ENCODE peak calls at places on chromosome 4, in nine cellular contexts. One of them, this sample, is unnamed.

GRCh38 chr4:118765399-118765798 is 70.5 kb downstream of the SEC24D start:
- DNase-seq in mammary epithelial cell: peak
- DNase-seq in IMR-90: peak
- DNase-seq in heart right ventricle: peak
- DNase-seq in H1: no peak
- DNase-seq in A549: peak
- DNase-seq in lower lobe of right lung: no peak
- DNase-seq in epithelial cell of esophagus: peak
- DNase-seq in transverse colon: no peak
- DNase-seq in this sample: no peak

GRCh38 chr4:82905205-82905604 is 4.7 kb downstream of the THAP9 start:
- DNase-seq in epithelial cell of esophagus: peak
- DNase-seq in mammary epithelial cell: peak
- DNase-seq in heart right ventricle: no peak
- DNase-seq in lower lobe of right lung: no peak
- DNase-seq in IMR-90: peak
- DNase-seq in H1: no peak
- DNase-seq in A549: no peak
- DNase-seq in transverse colon: no peak
- DNase-seq in this sample: no peak

GRCh38 chr4:188015025-188015778 is 19.6 kb downstream of the ZFP42 start:
- DNase-seq in mammary epithelial cell: peak
- DNase-seq in lower lobe of right lung: no peak
- DNase-seq in H1: no peak
- DNase-seq in epithelial cell of esophagus: peak
- DNase-seq in heart right ventricle: no peak
- DNase-seq in IMR-90: no peak
- DNase-seq in transverse colon: peak
- DNase-seq in A549: no peak
- DNase-seq in this sample: no peak

GRCh38 chr4:152588869-152589268 is 53.0 kb upstream of the FBXW7 start:
- DNase-seq in IMR-90: no peak
- DNase-seq in lower lobe of right lung: no peak
- DNase-seq in A549: no peak
- DNase-seq in epithelial cell of esophagus: no peak
- DNase-seq in H1: no peak
- DNase-seq in transverse colon: no peak
- DNase-seq in heart right ventricle: no peak
- DNase-seq in mammary epithelial cell: no peak
- DNase-seq in this sample: no peak

GRCh38 chr4:159075531-159075932 is 27.3 kb upstream of the RAPGEF2 start:
- DNase-seq in epithelial cell of esophagus: no peak
- DNase-seq in heart right ventricle: no peak
- DNase-seq in IMR-90: no peak
- DNase-seq in transverse colon: no peak
- DNase-seq in mammary epithelial cell: peak
- DNase-seq in A549: no peak
- DNase-seq in H1: no peak
- DNase-seq in lower lobe of right lung: no peak
- DNase-seq in this sample: no peak

GRCh38 chr4:78949735-78950134 is 10.5 kb upstream of the PAQR3 start:
- DNase-seq in IMR-90: no peak
- DNase-seq in A549: no peak
- DNase-seq in transverse colon: no peak
- DNase-seq in mammary epithelial cell: no peak
- DNase-seq in epithelial cell of esophagus: no peak
- DNase-seq in heart right ventricle: no peak
- DNase-seq in H1: no peak
- DNase-seq in lower lobe of right lung: no peak
- DNase-seq in this sample: no peak

GRCh38 chr4:139920552-139920951 is 233.4 kb downstream of the MAML3 start:
- DNase-seq in heart right ventricle: no peak
- DNase-seq in epithelial cell of esophagus: no peak
- DNase-seq in lower lobe of right lung: no peak
- DNase-seq in H1: no peak
- DNase-seq in A549: no peak
- DNase-seq in transverse colon: no peak
- DNase-seq in mammary epithelial cell: no peak
- DNase-seq in IMR-90: no peak
- DNase-seq in this sample: no peak

GRCh38 chr4:46676364-46676763 is 232.7 kb downstream of the COX7B2 start:
- DNase-seq in epithelial cell of esophagus: no peak
- DNase-seq in lower lobe of right lung: no peak
- DNase-seq in transverse colon: no peak
- DNase-seq in H1: no peak
- DNase-seq in A549: no peak
- DNase-seq in heart right ventricle: no peak
- DNase-seq in IMR-90: no peak
- DNase-seq in mammary epithelial cell: no peak
- DNase-seq in this sample: no peak

GRCh38 chr4:41541697-41542096 is 3.7 kb downstream of the LIMCH1 start:
- DNase-seq in IMR-90: no peak
- DNase-seq in mammary epithelial cell: no peak
- DNase-seq in A549: no peak
- DNase-seq in transverse colon: no peak
- DNase-seq in lower lobe of right lung: no peak
- DNase-seq in epithelial cell of esophagus: no peak
- DNase-seq in heart right ventricle: peak
- DNase-seq in H1: no peak
- DNase-seq in this sample: no peak

GRCh38 chr4:152115794-152116193 is 355.0 kb upstream of the GATB start:
- DNase-seq in lower lobe of right lung: no peak
- DNase-seq in H1: no peak
- DNase-seq in heart right ventricle: peak
- DNase-seq in IMR-90: no peak
- DNase-seq in epithelial cell of esophagus: no peak
- DNase-seq in transverse colon: no peak
- DNase-seq in mammary epithelial cell: no peak
- DNase-seq in A549: no peak
- DNase-seq in this sample: no peak

GRCh38 chr4:82706349-82707000 is 92.1 kb downstream of the SCD5 start:
- DNase-seq in H1: no peak
- DNase-seq in A549: no peak
- DNase-seq in mammary epithelial cell: peak
- DNase-seq in epithelial cell of esophagus: no peak
- DNase-seq in heart right ventricle: no peak
- DNase-seq in transverse colon: no peak
- DNase-seq in IMR-90: no peak
- DNase-seq in lower lobe of right lung: no peak
- DNase-seq in this sample: no peak

GRCh38 chr4:78962597-78963115 is 23.4 kb upstream of the PAQR3 start:
- DNase-seq in mammary epithelial cell: no peak
- DNase-seq in H1: no peak
- DNase-seq in IMR-90: no peak
- DNase-seq in A549: no peak
- DNase-seq in heart right ventricle: no peak
- DNase-seq in epithelial cell of esophagus: no peak
- DNase-seq in transverse colon: no peak
- DNase-seq in lower lobe of right lung: no peak
- DNase-seq in this sample: no peak

GRCh38 chr4:27638163-27638915 is 777.7 kb downstream of the STIM2 start:
- DNase-seq in heart right ventricle: no peak
- DNase-seq in lower lobe of right lung: no peak
- DNase-seq in mammary epithelial cell: peak
- DNase-seq in transverse colon: no peak
- DNase-seq in H1: no peak
- DNase-seq in epithelial cell of esophagus: peak
- DNase-seq in IMR-90: no peak
- DNase-seq in A549: no peak
- DNase-seq in this sample: no peak

GRCh38 chr4:184104419-184105101 is 113.1 kb downstream of the ENPP6 start:
- DNase-seq in A549: peak
- DNase-seq in epithelial cell of esophagus: no peak
- DNase-seq in lower lobe of right lung: peak
- DNase-seq in transverse colon: no peak
- DNase-seq in mammary epithelial cell: no peak
- DNase-seq in H1: no peak
- DNase-seq in IMR-90: no peak
- DNase-seq in heart right ventricle: no peak
- DNase-seq in this sample: no peak

GRCh38 chr4:167578906-167579305 is 344.6 kb upstream of the SPOCK3 start:
- DNase-seq in epithelial cell of esophagus: no peak
- DNase-seq in mammary epithelial cell: no peak
- DNase-seq in H1: no peak
- DNase-seq in transverse colon: no peak
- DNase-seq in lower lobe of right lung: no peak
- DNase-seq in A549: no peak
- DNase-seq in IMR-90: no peak
- DNase-seq in heart right ventricle: no peak
- DNase-seq in this sample: no peak

GRCh38 chr4:177487977-177488376 is 45.7 kb upstream of the AGA start:
- DNase-seq in lower lobe of right lung: no peak
- DNase-seq in heart right ventricle: no peak
- DNase-seq in IMR-90: peak
- DNase-seq in transverse colon: no peak
- DNase-seq in H1: no peak
- DNase-seq in epithelial cell of esophagus: peak
- DNase-seq in A549: no peak
- DNase-seq in mammary epithelial cell: peak
- DNase-seq in this sample: peak

GRCh38 chr4:41365726-41366125 is 109.0 kb downstream of the UCHL1 start:
- DNase-seq in IMR-90: no peak
- DNase-seq in A549: no peak
- DNase-seq in mammary epithelial cell: no peak
- DNase-seq in lower lobe of right lung: no peak
- DNase-seq in epithelial cell of esophagus: no peak
- DNase-seq in transverse colon: no peak
- DNase-seq in H1: no peak
- DNase-seq in heart right ventricle: no peak
- DNase-seq in this sample: no peak

GRCh38 chr4:19776021-19776459 is 475.7 kb upstream of the SLIT2 start:
- DNase-seq in IMR-90: peak
- DNase-seq in mammary epithelial cell: peak
- DNase-seq in heart right ventricle: no peak
- DNase-seq in H1: peak
- DNase-seq in epithelial cell of esophagus: peak
- DNase-seq in transverse colon: no peak
- DNase-seq in A549: peak
- DNase-seq in lower lobe of right lung: no peak
- DNase-seq in this sample: peak

GRCh38 chr4:2867758-2868491 is 24.3 kb downstream of the ADD1 start:
- DNase-seq in heart right ventricle: peak
- DNase-seq in A549: no peak
- DNase-seq in IMR-90: peak
- DNase-seq in epithelial cell of esophagus: no peak
- DNase-seq in mammary epithelial cell: no peak
- DNase-seq in transverse colon: no peak
- DNase-seq in H1: no peak
- DNase-seq in lower lobe of right lung: no peak
- DNase-seq in this sample: no peak

GRCh38 chr4:137370699-137371098 is 161.6 kb downstream of the PCDH18 start:
- DNase-seq in epithelial cell of esophagus: no peak
- DNase-seq in transverse colon: no peak
- DNase-seq in H1: no peak
- DNase-seq in A549: no peak
- DNase-seq in IMR-90: peak
- DNase-seq in heart right ventricle: no peak
- DNase-seq in mammary epithelial cell: no peak
- DNase-seq in lower lobe of right lung: no peak
- DNase-seq in this sample: no peak

GRCh38 chr4:137375111-137375850 is 157.0 kb downstream of the PCDH18 start:
- DNase-seq in IMR-90: no peak
- DNase-seq in epithelial cell of esophagus: no peak
- DNase-seq in mammary epithelial cell: no peak
- DNase-seq in A549: no peak
- DNase-seq in heart right ventricle: no peak
- DNase-seq in transverse colon: no peak
- DNase-seq in lower lobe of right lung: no peak
- DNase-seq in H1: no peak
- DNase-seq in this sample: no peak

GRCh38 chr4:137367608-137368007 is 164.7 kb downstream of the PCDH18 start:
- DNase-seq in transverse colon: no peak
- DNase-seq in heart right ventricle: no peak
- DNase-seq in A549: no peak
- DNase-seq in H1: no peak
- DNase-seq in mammary epithelial cell: peak
- DNase-seq in epithelial cell of esophagus: peak
- DNase-seq in lower lobe of right lung: no peak
- DNase-seq in IMR-90: peak
- DNase-seq in this sample: peak

GRCh38 chr4:137370206-137370633 is 162.1 kb downstream of the PCDH18 start:
- DNase-seq in mammary epithelial cell: peak
- DNase-seq in lower lobe of right lung: no peak
- DNase-seq in epithelial cell of esophagus: peak
- DNase-seq in IMR-90: peak
- DNase-seq in A549: no peak
- DNase-seq in H1: no peak
- DNase-seq in transverse colon: no peak
- DNase-seq in heart right ventricle: no peak
- DNase-seq in this sample: no peak
- H3K4me3 ChIP-seq in mammary epithelial cell: no peak
- H3K4me3 ChIP-seq in lower lobe of right lung: no peak
- H3K4me3 ChIP-seq in epithelial cell of esophagus: no peak
- H3K4me3 ChIP-seq in IMR-90: no peak
- H3K4me3 ChIP-seq in A549: no peak
- H3K4me3 ChIP-seq in H1: no peak
- H3K4me3 ChIP-seq in transverse colon: no peak
- H3K4me3 ChIP-seq in heart right ventricle: no peak
- H3K4me3 ChIP-seq in this sample: no peak

DNA sequence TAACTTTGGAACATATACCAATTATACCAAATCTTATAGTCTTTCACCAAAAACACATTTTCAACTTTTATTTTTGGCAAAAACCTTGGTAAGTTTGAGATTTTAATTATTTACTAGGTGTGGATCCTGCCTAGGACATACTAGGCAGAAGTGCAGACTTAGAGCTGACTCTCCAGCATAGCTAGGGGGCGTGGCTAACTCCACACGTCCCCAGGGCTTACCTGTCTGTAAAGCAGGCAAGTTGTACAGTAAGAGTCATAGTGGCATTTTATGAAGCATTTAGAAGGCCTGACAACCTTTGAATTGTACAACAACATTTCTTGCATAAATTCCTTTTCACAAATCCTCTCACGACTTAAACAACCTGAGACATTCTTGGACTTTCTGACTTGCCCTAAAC is 19.2 kb upstream of the GRPEL1 start:
- DNase-seq in mammary epithelial cell: no peak
- DNase-seq in lower lobe of right lung: no peak
- DNase-seq in epithelial cell of esophagus: peak
- DNase-seq in A549: no peak
- DNase-seq in heart right ventricle: no peak
- DNase-seq in transverse colon: no peak
- DNase-seq in IMR-90: no peak
- DNase-seq in H1: no peak
- DNase-seq in this sample: no peak
- H3K4me3 ChIP-seq in mammary epithelial cell: no peak
- H3K4me3 ChIP-seq in lower lobe of right lung: no peak
- H3K4me3 ChIP-seq in epithelial cell of esophagus: no peak
- H3K4me3 ChIP-seq in A549: no peak
- H3K4me3 ChIP-seq in heart right ventricle: no peak
- H3K4me3 ChIP-seq in transverse colon: no peak
- H3K4me3 ChIP-seq in IMR-90: no peak
- H3K4me3 ChIP-seq in H1: no peak
- H3K4me3 ChIP-seq in this sample: no peak

GRCh38 chr4:111628437-111628836 is 516.8 kb upstream of the FAM241A start:
- DNase-seq in heart right ventricle: no peak
- DNase-seq in IMR-90: no peak
- DNase-seq in H1: no peak
- DNase-seq in lower lobe of right lung: no peak
- DNase-seq in A549: no peak
- DNase-seq in mammary epithelial cell: no peak
- DNase-seq in transverse colon: no peak
- DNase-seq in epithelial cell of esophagus: no peak
- DNase-seq in this sample: no peak
- H3K4me3 ChIP-seq in heart right ventricle: no peak
- H3K4me3 ChIP-seq in IMR-90: no peak
- H3K4me3 ChIP-seq in H1: no peak
- H3K4me3 ChIP-seq in lower lobe of right lung: no peak
- H3K4me3 ChIP-seq in A549: no peak
- H3K4me3 ChIP-seq in mammary epithelial cell: no peak
- H3K4me3 ChIP-seq in transverse colon: no peak
- H3K4me3 ChIP-seq in epithelial cell of esophagus: no peak
- H3K4me3 ChIP-seq in this sample: no peak

GRCh38 chr4:13944095-13944501 is 316.6 kb upstream of the BOD1L1 start:
- DNase-seq in mammary epithelial cell: peak
- DNase-seq in H1: no peak
- DNase-seq in heart right ventricle: peak
- DNase-seq in lower lobe of right lung: no peak
- DNase-seq in transverse colon: no peak
- DNase-seq in A549: no peak
- DNase-seq in IMR-90: no peak
- DNase-seq in epithelial cell of esophagus: peak
- DNase-seq in this sample: no peak
- H3K4me3 ChIP-seq in mammary epithelial cell: no peak
- H3K4me3 ChIP-seq in H1: no peak
- H3K4me3 ChIP-seq in heart right ventricle: no peak
- H3K4me3 ChIP-seq in lower lobe of right lung: no peak
- H3K4me3 ChIP-seq in transverse colon: no peak
- H3K4me3 ChIP-seq in A549: no peak
- H3K4me3 ChIP-seq in IMR-90: no peak
- H3K4me3 ChIP-seq in epithelial cell of esophagus: no peak
- H3K4me3 ChIP-seq in this sample: no peak